ENCODE peak calls at places on chromosomes 6 and 20, in five cellular contexts. G, Z, X, R and V are unnamed samples.

GRCh38 chr6:168004023-168004422 is 6.6 kb downstream of the KIF25 start:
- DNase-seq in Z (no peak), R (no peak), X (no peak), G (no peak), V (no peak)

GRCh38 chr6:3489032-3489757 is 32.3 kb upstream of the SLC22A23 start:
- DNase-seq in Z (no peak), R (no peak), G (no peak), X (no peak), V (no peak)

GRCh38 chr6:56555438-56555872 is 87.2 kb downstream of the DST start:
- DNase-seq in G (peak; percentile 41), X (no peak), R (no peak), Z (no peak), V (no peak)

GRCh38 chr20:50083034-50083433 is 29.9 kb downstream of the UBE2V1 start:
- DNase-seq in X (no peak), Z (no peak), G (no peak), R (no peak), V (no peak)

GRCh38 chr20:37277253-37277593 is 12.2 kb upstream of the MANBAL start:
- DNase-seq in Z (no peak), G (no peak), R (no peak), X (no peak), V (no peak)

GRCh38 chr6:170497845-170498281 is 55.2 kb downstream of the PSMB1 start:
- DNase-seq in R (no peak), X (no peak), G (no peak), Z (no peak), V (no peak)

GRCh38 chr6:29553268-29554057 is 6.1 kb downstream of the UBD start:
- DNase-seq in Z (peak; percentile 57), G (peak; percentile 56), R (no peak), X (peak; percentile 82), V (peak; percentile 47)

GRCh38 chr6:7769702-7770101 is 43.8 kb downstream of the BMP6 start:
- DNase-seq in G (no peak), Z (no peak), R (no peak), X (no peak), V (no peak)

GRCh38 chr6:159726918-159727716 is at the start of gene WTAP:
- DNase-seq in Z (peak; percentile 93), R (peak; percentile 95), X (peak; percentile 97), G (peak; percentile 97), V (peak; percentile 97)

GRCh38 chr20:1209447-1210387 is 6.5 kb downstream of the C20orf202 start:
- DNase-seq in R (no peak), G (no peak), X (no peak), Z (no peak), V (no peak)

GRCh38 chr20:50804453-50805348 is 9.8 kb downstream of the BCAS4 start:
- DNase-seq in G (no peak), R (no peak), Z (no peak), X (peak; percentile 3), V (no peak)

GRCh38 chr6:34352305-34352937 is 40.0 kb downstream of the NUDT3 start:
- DNase-seq in X (no peak), R (no peak), Z (no peak), G (no peak), V (no peak)

GRCh38 chr20:57325632-57326356 is 3.8 kb upstream of the SPO11 start:
- DNase-seq in X (no peak), G (no peak), R (no peak), Z (no peak), V (peak; percentile 14)

GRCh38 chr6:145670306-145670705 is 65.0 kb downstream of the EPM2A start:
- DNase-seq in R (no peak), Z (no peak), X (no peak), G (no peak), V (no peak)

GRCh38 chr20:58619847-58620431 is 31.1 kb upstream of the STX16 start:
- DNase-seq in X (peak; percentile 21), R (no peak), G (no peak), Z (no peak), V (no peak)

GRCh38 chr6:116370717-116371383 is at the start of gene DSE:
- DNase-seq in X (peak; percentile 91), Z (peak; percentile 88), G (peak; percentile 81), R (no peak), V (peak; percentile 70)

GRCh38 chr6:7052441-7052936 is 55.3 kb upstream of the RREB1 start:
- DNase-seq in R (no peak), Z (peak; percentile 28), X (peak; percentile 92), G (peak; percentile 83), V (peak; percentile 47)

GRCh38 chr20:34557936-34558319 is 590 bp upstream of the MAP1LC3A start:
- DNase-seq in G (no peak), R (no peak), X (no peak), Z (no peak), V (no peak)

GRCh38 chr6:1406306-1407058 is 17.1 kb downstream of the FOXF2 start:
- DNase-seq in G (no peak), Z (no peak), X (no peak), R (no peak), V (no peak)

GRCh38 chr6:30842754-30843610 is 41.3 kb upstream of the DDR1 start:
- DNase-seq in R (no peak), X (no peak), Z (no peak), G (no peak), V (no peak)

GRCh38 chr6:71496018-71496800 is 207.6 kb downstream of the OGFRL1 start:
- DNase-seq in R (no peak), X (no peak), G (no peak), Z (no peak), V (no peak)

GRCh38 chr6:159665868-159666635 is 27.0 kb downstream of the SOD2 start:
- DNase-seq in Z (no peak), R (no peak), G (no peak), X (no peak), V (no peak)

GRCh38 chr6:704037-704436 is 11.1 kb upstream of the EXOC2 start:
- DNase-seq in X (no peak), R (no peak), G (no peak), Z (no peak), V (no peak)

GRCh38 chr20:44745560-44746366 is at the start of gene KCNK15:
- DNase-seq in R (no peak), G (no peak), Z (peak; percentile 64), X (peak; percentile 66), V (no peak)

GRCh38 chr6:35706468-35706867 is 17.8 kb upstream of the FKBP5 start:
- DNase-seq in R (no peak), X (no peak), Z (no peak), G (no peak), V (no peak)

GRCh38 chr20:58550661-58551060 is 35.5 kb upstream of the APCDD1L start:
- DNase-seq in Z (peak; percentile 58), G (peak; percentile 67), X (no peak), R (no peak), V (peak; percentile 15)

GRCh38 chr6:42702200-42702599 is 20.2 kb downstream of the PRPH2 start:
- DNase-seq in Z (no peak), R (peak; percentile 27), X (no peak), G (no peak), V (no peak)

GRCh38 chr6:31558631-31559500 is 11.5 kb downstream of the NFKBIL1 start:
- DNase-seq in R (no peak), X (no peak), Z (peak; percentile 35), G (peak; percentile 37), V (no peak)

GRCh38 chr6:114170372-114170771 is 172.5 kb downstream of the HS3ST5 start:
- DNase-seq in X (no peak), G (no peak), R (peak; percentile 82), Z (no peak), V (no peak)
- H3K36me3 ChIP-seq in X (no peaks in the 10 kb centered on the region), G (no peaks in the 10 kb centered on the region), R (no peaks in the 10 kb centered on the region), Z (no peaks in the 10 kb centered on the region), V (no peaks in the 10 kb centered on the region)

DNA sequence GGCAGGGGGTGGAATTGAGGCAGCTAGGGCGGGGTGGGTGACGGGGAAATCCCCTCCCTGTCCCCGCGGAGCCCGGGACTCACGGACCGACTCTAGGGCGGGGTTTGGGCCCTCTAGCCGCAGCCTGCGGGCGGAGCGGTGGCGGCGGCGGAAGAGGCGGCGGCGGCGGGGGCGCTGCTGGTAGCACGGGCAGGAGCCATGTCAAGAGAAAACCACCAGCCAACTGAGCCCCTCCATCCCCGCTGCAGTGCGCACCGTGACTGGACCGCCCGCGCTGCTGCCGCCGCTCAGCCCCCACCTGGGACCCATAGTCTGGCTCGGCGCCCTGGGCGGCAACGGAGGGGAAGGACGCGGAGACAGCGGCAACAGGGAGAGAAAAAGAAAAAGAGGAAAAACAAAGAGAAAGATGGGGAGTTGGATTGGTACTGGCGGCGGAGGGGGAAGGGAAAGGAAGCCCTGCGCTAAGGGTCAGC is 1.2 kb upstream of the C6orf62 start:
- DNase-seq in G (peak; percentile 63), Z (peak; percentile 57), X (peak; percentile 88), R (peak; percentile 32), V (peak; percentile 61)
- H3K36me3 ChIP-seq in G (no peaks in the 10 kb centered on the region), Z (peaks cover 13% of the 10 kb centered on the region), X (peaks cover 23% of the 10 kb centered on the region), R (peaks cover 1% of the 10 kb centered on the region), V (no peaks in the 10 kb centered on the region)

GRCh38 chr6:41642090-41642959 is 4.1 kb downstream of the MDFI start:
- DNase-seq in Z (no peak), R (peak; percentile 39), X (no peak), G (no peak), V (no peak)

GRCh38 chr6:41638801-41639555 is 710 bp downstream of the MDFI start:
- DNase-seq in R (no peak), X (no peak), Z (no peak), G (no peak), V (no peak)

GRCh38 chr6:41639556-41640371 is 1.5 kb downstream of the MDFI start:
- DNase-seq in X (no peak), R (no peak), G (no peak), Z (no peak), V (no peak)

GRCh38 chr6:41641352-41641925 is 3.2 kb downstream of the MDFI start:
- DNase-seq in R (no peak), X (no peak), Z (no peak), G (no peak), V (no peak)

DNA sequence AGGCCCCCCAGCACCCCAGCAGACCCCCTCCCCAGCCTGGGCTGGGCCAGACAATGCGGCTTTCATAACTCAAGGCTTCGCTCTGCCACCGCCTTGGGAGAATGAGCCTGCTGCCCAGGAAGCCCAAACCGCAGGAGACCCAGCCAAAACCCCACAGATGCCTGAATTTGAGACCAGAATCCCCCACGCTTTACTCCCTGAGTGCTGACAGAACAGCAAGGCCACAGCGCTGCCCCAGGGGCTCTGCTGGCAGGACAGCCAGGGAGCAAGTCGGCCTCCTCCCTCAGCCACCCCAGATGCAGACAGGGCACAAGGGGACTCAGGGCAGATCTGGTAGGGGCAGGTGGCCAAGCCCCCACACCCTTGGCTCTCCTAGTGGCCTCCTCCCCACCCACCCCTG is 2.2 kb downstream of the MDFI start:
- DNase-seq in G (no peak), Z (no peak), R (no peak), X (no peak), V (no peak)
- H3K36me3 ChIP-seq in G (no peaks in the 10 kb centered on the region), Z (no peaks in the 10 kb centered on the region), R (no peaks in the 10 kb centered on the region), X (no peaks in the 10 kb centered on the region), V (no peaks in the 10 kb centered on the region)

GRCh38 chr20:21338291-21338690 is 35.2 kb downstream of the XRN2 start:
- DNase-seq in Z (no peak), R (no peak), G (no peak), X (no peak), V (no peak)

GRCh38 chr20:21342656-21343345 is 39.7 kb downstream of the XRN2 start:
- DNase-seq in Z (no peak), X (no peak), G (no peak), R (no peak), V (no peak)

GRCh38 chr20:21339499-21339898 is 36.4 kb downstream of the XRN2 start:
- DNase-seq in R (peak; percentile 83), X (no peak), Z (no peak), G (no peak), V (no peak)

GRCh38 chr20:21344216-21344615 is 41.1 kb downstream of the XRN2 start:
- DNase-seq in X (no peak), R (no peak), G (no peak), Z (no peak), V (no peak)

GRCh38 chr20:21340991-21341722 is 38.0 kb downstream of the XRN2 start:
- DNase-seq in Z (no peak), G (no peak), X (no peak), R (peak; percentile 62), V (no peak)
- H3K36me3 ChIP-seq in Z (peaks cover 75% of the 10 kb centered on the region), G (no peaks in the 10 kb centered on the region), X (peaks cover 97% of the 10 kb centered on the region), R (peaks cover 38% of the 10 kb centered on the region), V (peaks cover 11% of the 10 kb centered on the region)